ENCODE peak calls at places on chromosomes 13 and 19, in seven cellular contexts. O is heart right ventricle, C is AG04450, A is heart left ventricle, Q is upper lobe of right lung, G is breast epithelium, R is brain microvascular endothelial cell. X is an unnamed sample.
A peak's percentile ranks its signal among the peaks of the same experiment; 100 is the strongest.

GRCh38 chr19:10503002-10503789 is at the start of gene KEAP1:
- DNase-seq in G (no peak), A (peak; percentile 75), C (no peak), R (no peak), O (peak; percentile 45), Q (peak; percentile 82), X (no peak)

GRCh38 chr13:80473695-80474094 is 132.8 kb upstream of the SPRY2 start:
- DNase-seq in C (no peak), G (no peak), R (peak; percentile 64), O (no peak), Q (no peak), A (no peak), X (no peak)

GRCh38 chr13:102935896-102936321 is 90.1 kb downstream of the ERCC5 start:
- DNase-seq in G (no peak), C (no peak), A (no peak), R (no peak), Q (no peak), O (no peak), X (no peak)

GRCh38 chr13:36130542-36131214 is 504 bp downstream of the DCLK1 start:
- DNase-seq in Q (peak; percentile 70), G (no peak), A (peak; percentile 67), C (no peak), O (peak; percentile 40), R (no peak), X (no peak)

GRCh38 chr13:52128714-52129700 is at the start of gene NEK5:
- DNase-seq in G (peak; percentile 58), Q (peak; percentile 86), R (peak; percentile 29), C (no peak), A (peak; percentile 86), O (peak; percentile 70), X (peak; percentile 20)

GRCh38 chr19:28327905-28328304 is 885.0 kb downstream of the UQCRFS1 start:
- DNase-seq in R (no peak), C (no peak), O (no peak), G (no peak), Q (no peak), A (no peak), X (no peak)

GRCh38 chr19:48741222-48741999 is 1.0 kb upstream of the RASIP1 start:
- DNase-seq in G (no peak), C (no peak), O (peak; percentile 73), R (no peak), A (peak; percentile 87), Q (peak; percentile 77), X (no peak)

GRCh38 chr13:99766641-99767045 is 204.9 kb downstream of the ZIC5 start:
- DNase-seq in C (no peak), Q (no peak), G (no peak), A (no peak), O (no peak), R (peak; percentile 10), X (no peak)

GRCh38 chr19:29610213-29610573 is 4.1 kb downstream of the POP4 start:
- DNase-seq in A (no peak), R (no peak), C (no peak), G (no peak), O (no peak), Q (peak; percentile 54), X (no peak)

GRCh38 chr13:102729560-102730275 is 34.9 kb upstream of the METTL21C start:
- DNase-seq in R (peak; percentile 52), C (no peak), Q (no peak), O (no peak), A (no peak), G (no peak), X (no peak)

GRCh38 chr19:48455908-48456562 is 661 bp downstream of the KCNJ14 start:
- DNase-seq in R (no peak), A (no peak), C (no peak), G (no peak), Q (no peak), O (no peak), X (no peak)

GRCh38 chr19:43311706-43312105 is 41.8 kb upstream of the CD177 start:
- DNase-seq in A (no peak), C (no peak), G (no peak), Q (no peak), R (no peak), O (no peak), X (no peak)

GRCh38 chr13:78410164-78410563 is 193.2 kb downstream of the POU4F1 start:
- DNase-seq in A (no peak), O (no peak), Q (no peak), G (no peak), C (no peak), R (no peak), X (no peak)

GRCh38 chr19:49425178-49425577 is at the start of gene GFY:
- DNase-seq in A (peak; percentile 46), G (no peak), R (no peak), C (no peak), Q (no peak), O (no peak), X (no peak)

GRCh38 chr13:28179974-28180373 is 41.6 kb downstream of the PAN3 start:
- DNase-seq in A (no peak), O (no peak), G (no peak), C (no peak), R (no peak), Q (no peak), X (no peak)

GRCh38 chr19:3035542-3036118 is 6.5 kb upstream of the TLE2 start:
- DNase-seq in Q (peak; percentile 98), R (peak; percentile 99), A (peak; percentile 98), C (peak; percentile 99), O (peak; percentile 97), G (peak; percentile 98), X (peak; percentile 79)

GRCh38 chr13:102948006-102948405 is 102.2 kb downstream of the ERCC5 start:
- DNase-seq in Q (no peak), O (no peak), G (no peak), C (no peak), R (no peak), A (no peak), X (peak; percentile 62)

DNA sequence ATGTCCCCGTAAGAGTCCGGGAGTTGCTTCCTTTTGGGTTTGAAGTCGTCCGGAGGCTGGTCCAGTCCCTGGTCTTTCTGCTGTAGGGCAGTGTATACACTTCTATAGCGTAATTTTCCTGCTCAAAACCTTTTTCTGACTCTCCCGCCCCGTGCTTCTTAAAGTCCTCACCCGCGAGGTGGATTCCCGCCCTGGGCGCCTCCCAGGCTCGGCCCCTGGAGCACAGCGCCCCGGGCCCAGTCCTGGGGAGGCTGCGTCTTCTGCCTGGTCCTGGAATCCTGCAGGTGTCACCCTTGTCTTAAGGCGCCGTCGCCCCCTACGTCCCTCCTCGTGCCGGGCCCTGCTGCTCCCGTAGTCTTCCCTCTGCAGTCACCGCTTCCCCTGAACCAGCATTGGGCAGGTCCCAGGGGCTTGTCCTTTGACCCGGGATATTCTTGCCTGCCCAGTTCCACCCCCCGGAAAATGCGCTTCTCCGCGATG is 34.4 kb upstream of the ZNF808 start:
- DNase-seq in O (peak; percentile 13), G (no peak), C (no peak), Q (no peak), A (no peak), R (no peak), X (no peak)
- H3K27ac ChIP-seq in O (no peak overlapping the region), G (no peak overlapping the region), C (no peak overlapping the region), Q (no peak overlapping the region), A (no peak overlapping the region), R (no peak overlapping the region), X (no peak overlapping the region)

DNA sequence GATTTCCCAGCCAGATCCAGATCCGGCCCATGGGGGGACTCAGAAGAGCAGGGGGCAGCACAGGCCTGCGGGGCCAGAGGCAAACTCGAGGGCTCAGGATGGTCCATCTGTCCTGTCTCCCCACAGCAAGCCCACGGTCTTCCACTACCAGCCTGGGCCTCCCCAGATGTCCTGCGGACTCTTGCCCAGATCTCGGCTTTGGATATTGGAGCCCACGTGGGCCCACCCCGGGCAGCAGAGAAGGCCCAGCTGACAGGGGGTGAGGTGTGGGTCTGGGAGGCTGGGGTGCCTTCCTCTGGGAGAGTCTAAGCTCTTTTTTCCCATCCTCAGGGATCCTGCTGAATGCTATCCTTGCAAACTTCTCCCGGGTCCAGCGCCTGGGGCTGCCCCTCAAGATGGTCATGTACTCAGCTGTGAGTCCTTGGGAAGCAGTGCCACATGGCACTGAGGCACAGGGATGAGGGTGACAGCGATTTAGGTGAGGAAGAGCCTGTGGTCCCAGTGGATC is 3.4 kb downstream of the ACP4 start:
- DNase-seq in C (no peak), G (no peak), A (no peak), Q (no peak), O (no peak), R (no peak), X (no peak)
- H3K27ac ChIP-seq in C (no peak overlapping the region), G (no peak overlapping the region), A (no peak overlapping the region), Q (no peak overlapping the region), O (no peak overlapping the region), R (no peak overlapping the region), X (no peak overlapping the region)

DNA sequence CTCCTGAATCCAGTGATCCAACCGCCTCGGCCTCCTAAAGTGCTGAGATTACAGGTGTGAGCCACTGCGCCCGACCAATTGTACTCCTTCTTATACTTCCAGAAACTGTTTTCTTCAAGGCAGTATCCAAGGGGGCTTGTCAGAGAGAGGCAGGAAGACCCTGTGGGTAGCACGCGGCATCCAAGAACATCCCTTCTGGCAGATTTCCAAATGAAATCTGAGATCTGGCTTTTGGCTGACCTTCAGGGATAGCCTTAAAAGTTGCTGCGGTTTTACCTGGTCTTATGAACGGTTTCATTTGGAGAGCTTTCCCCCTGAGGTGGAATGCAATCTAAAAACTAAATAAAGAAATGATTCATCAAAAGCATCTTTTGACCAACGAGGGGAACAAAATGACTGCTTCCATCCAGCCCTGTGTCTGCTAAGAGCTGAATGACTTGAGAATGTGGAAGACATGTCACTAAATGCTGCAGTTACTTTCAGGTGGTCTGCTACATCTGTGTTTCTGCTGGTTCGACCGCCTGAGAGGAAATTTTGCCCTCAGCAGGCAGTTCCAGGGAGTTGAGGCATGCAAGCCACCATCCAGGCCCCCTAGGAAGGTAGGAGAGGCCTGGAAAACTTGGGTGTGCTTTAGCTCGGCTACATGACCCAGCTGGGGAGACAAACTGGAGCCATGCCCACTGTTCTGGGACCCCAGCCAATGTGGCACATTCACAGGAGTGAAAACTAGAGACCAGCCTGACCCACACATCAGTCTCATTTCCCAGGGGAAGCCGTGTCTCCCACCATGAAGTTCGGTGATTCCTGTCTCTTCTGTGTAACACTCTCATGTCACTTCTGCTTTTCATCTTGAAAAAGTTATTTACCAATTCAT is 175.1 kb upstream of the KL start:
- DNase-seq in A (no peak), G (no peak), O (peak; percentile 68), R (no peak), Q (no peak), C (no peak), X (no peak)
- H3K27ac ChIP-seq in A (no peak overlapping the region), G (no peak overlapping the region), O (no peak overlapping the region), R (no peak overlapping the region), Q (no peak overlapping the region), C (no peak overlapping the region), X (no peak overlapping the region)

GRCh38 chr19:30897034-30897433 is 452.2 kb downstream of the TSHZ3 start:
- DNase-seq in A (no peak), R (no peak), Q (no peak), G (no peak), O (no peak), C (no peak), X (no peak)

GRCh38 chr19:30897553-30897952 is 451.7 kb downstream of the TSHZ3 start:
- DNase-seq in G (no peak), A (no peak), Q (no peak), O (no peak), R (no peak), C (no peak), X (no peak)

GRCh38 chr19:30898353-30899103 is 450.7 kb downstream of the TSHZ3 start:
- DNase-seq in Q (no peak), R (no peak), A (no peak), G (no peak), C (no peak), O (no peak), X (no peak)

GRCh38 chr19:30895946-30896345 is 453.3 kb downstream of the TSHZ3 start:
- DNase-seq in O (no peak), R (no peak), A (no peak), Q (no peak), C (no peak), G (no peak), X (no peak)

GRCh38 chr19:30896551-30896950 is 452.7 kb downstream of the TSHZ3 start:
- DNase-seq in C (no peak), Q (no peak), G (no peak), O (no peak), R (no peak), A (no peak), X (no peak)
- H3K27ac ChIP-seq in C (no peak overlapping the region), Q (no peak overlapping the region), G (no peak overlapping the region), O (peak overlapping the region; percentile 51), R (no peak overlapping the region), A (no peak overlapping the region), X (no peak overlapping the region)